ENCODE peak calls at places on chromosomes 6 and 20, in four cellular contexts. One of them, this sample, is unnamed.

GRCh38 chr6:112044856-112045255 is 9.0 kb upstream of the CCN6 start:
- DNase-seq in H1: no peak
- DNase-seq in A549: no peak
- DNase-seq in K562: no peak
- DNase-seq in this sample: no peak

GRCh38 chr6:149820506-149820905 is 43.7 kb downstream of the LRP11 start:
- DNase-seq in H1: no peak
- DNase-seq in A549: no peak
- DNase-seq in K562: peak; percentile 48
- DNase-seq in this sample: no peak

GRCh38 chr6:26309731-26310142 is 55.3 kb upstream of the BTN3A2 start:
- DNase-seq in H1: no peak
- DNase-seq in A549: no peak
- DNase-seq in K562: peak; percentile 41
- DNase-seq in this sample: peak; percentile 76

GRCh38 chr6:101163611-101164010 is 229.9 kb upstream of the GRIK2 start:
- DNase-seq in H1: no peak
- DNase-seq in A549: no peak
- DNase-seq in K562: no peak
- DNase-seq in this sample: no peak

GRCh38 chr6:143408151-143408786 is 42.2 kb downstream of the ADAT2 start:
- DNase-seq in H1: no peak
- DNase-seq in A549: no peak
- DNase-seq in K562: no peak
- DNase-seq in this sample: no peak

GRCh38 chr20:35269055-35269781 is 8.7 kb downstream of the MMP24OS start:
- DNase-seq in H1: peak; percentile 93
- DNase-seq in A549: peak; percentile 76
- DNase-seq in K562: peak; percentile 81
- DNase-seq in this sample: peak; percentile 77

GRCh38 chr6:147567141-147567805 is 58.8 kb downstream of the SAMD5 start:
- DNase-seq in H1: no peak
- DNase-seq in A549: no peak
- DNase-seq in K562: no peak
- DNase-seq in this sample: no peak

GRCh38 chr20:23136893-23137745 is 51.0 kb upstream of the CD93 start:
- DNase-seq in H1: no peak
- DNase-seq in A549: no peak
- DNase-seq in K562: peak; percentile 75
- DNase-seq in this sample: no peak

GRCh38 chr6:156662025-156662445 is 115.1 kb upstream of the ARID1B start:
- DNase-seq in H1: peak; percentile 88
- DNase-seq in A549: peak; percentile 61
- DNase-seq in K562: peak; percentile 86
- DNase-seq in this sample: peak; percentile 50

GRCh38 chr20:2299301-2299700 is 3.5 kb downstream of the TGM3 start:
- DNase-seq in H1: no peak
- DNase-seq in A549: no peak
- DNase-seq in K562: no peak
- DNase-seq in this sample: no peak

GRCh38 chr6:146090474-146090873 is 61.6 kb downstream of the GRM1 start:
- DNase-seq in H1: no peak
- DNase-seq in A549: no peak
- DNase-seq in K562: no peak
- DNase-seq in this sample: no peak

GRCh38 chr20:7912551-7912950 is 27.7 kb downstream of the HAO1 start:
- DNase-seq in H1: no peak
- DNase-seq in A549: no peak
- DNase-seq in K562: no peak
- DNase-seq in this sample: no peak

GRCh38 chr6:41878246-41878645 is 16.9 kb downstream of the USP49 start:
- DNase-seq in H1: no peak
- DNase-seq in A549: no peak
- DNase-seq in K562: no peak
- DNase-seq in this sample: no peak

GRCh38 chr6:76555090-76555489 is 482.6 kb upstream of the IMPG1 start:
- DNase-seq in H1: no peak
- DNase-seq in A549: no peak
- DNase-seq in K562: no peak
- DNase-seq in this sample: no peak

GRCh38 chr6:1439349-1439748 is 50.0 kb downstream of the FOXF2 start:
- DNase-seq in H1: no peak
- DNase-seq in A549: no peak
- DNase-seq in K562: no peak
- DNase-seq in this sample: no peak

GRCh38 chr6:166616261-166617226 is 10.5 kb downstream of the RPS6KA2 start:
- DNase-seq in H1: no peak
- DNase-seq in A549: no peak
- DNase-seq in K562: no peak
- DNase-seq in this sample: no peak

GRCh38 chr6:91105532-91105931 is 518.7 kb upstream of the MAP3K7 start:
- DNase-seq in H1: no peak
- DNase-seq in A549: no peak
- DNase-seq in K562: no peak
- DNase-seq in this sample: no peak

GRCh38 chr20:50400705-50401045 is 109.5 kb upstream of the PTPN1 start:
- DNase-seq in H1: no peak
- DNase-seq in A549: no peak
- DNase-seq in K562: no peak
- DNase-seq in this sample: no peak

GRCh38 chr20:5282561-5282960 is 34.2 kb downstream of the PROKR2 start:
- DNase-seq in H1: no peak
- DNase-seq in A549: no peak
- DNase-seq in K562: no peak
- DNase-seq in this sample: no peak

GRCh38 chr6:127811939-127812338 is 88.9 kb downstream of the THEMIS start:
- DNase-seq in H1: no peak
- DNase-seq in A549: no peak
- DNase-seq in K562: no peak
- DNase-seq in this sample: no peak

GRCh38 chr20:43409041-43409913 is 48.4 kb upstream of the SRSF6 start:
- DNase-seq in H1: peak; percentile 63
- DNase-seq in A549: no peak
- DNase-seq in K562: peak; percentile 26
- DNase-seq in this sample: peak; percentile 50

GRCh38 chr20:34396408-34396807 is 33.3 kb downstream of the ITCH start:
- DNase-seq in H1: no peak
- DNase-seq in A549: no peak
- DNase-seq in K562: no peak
- DNase-seq in this sample: no peak

GRCh38 chr6:87066449-87067288 is 28.2 kb downstream of the CGA start:
- DNase-seq in H1: no peak
- DNase-seq in A549: peak; percentile 28
- DNase-seq in K562: peak; percentile 31
- DNase-seq in this sample: peak; percentile 51

GRCh38 chr6:10756085-10756484 is 8.5 kb downstream of the TMEM14B start:
- DNase-seq in H1: no peak
- DNase-seq in A549: no peak
- DNase-seq in K562: no peak
- DNase-seq in this sample: no peak

GRCh38 chr6:6611486-6611885 is 23.0 kb downstream of the LY86 start:
- DNase-seq in H1: no peak
- DNase-seq in A549: no peak
- DNase-seq in K562: no peak
- DNase-seq in this sample: no peak

GRCh38 chr20:47256665-47257236 is 99.7 kb downstream of the ZMYND8 start:
- DNase-seq in H1: no peak
- DNase-seq in A549: no peak
- DNase-seq in K562: no peak
- DNase-seq in this sample: no peak

GRCh38 chr20:25484911-25485511 is 77.5 kb downstream of the GINS1 start:
- DNase-seq in H1: no peak
- DNase-seq in A549: no peak
- DNase-seq in K562: no peak
- DNase-seq in this sample: no peak

DNA sequence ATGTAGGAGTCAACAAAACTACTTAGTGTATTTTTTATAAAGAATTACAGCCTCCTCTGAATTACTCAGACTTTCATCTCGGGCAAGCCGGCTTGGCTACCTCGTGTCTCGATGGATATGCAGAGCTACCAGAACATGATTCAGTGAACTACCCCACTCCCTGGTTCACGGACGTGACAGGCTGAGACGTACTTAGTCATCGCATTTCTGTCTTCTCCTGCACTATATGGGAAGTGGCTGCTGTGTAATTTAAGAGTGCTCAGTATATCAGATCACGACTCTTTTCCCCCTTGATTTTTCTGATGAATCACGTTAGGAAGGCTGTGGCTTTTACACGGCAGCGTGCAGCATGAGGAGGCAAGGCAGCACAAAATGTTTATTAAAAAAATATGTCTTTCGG is 302.7 kb upstream of the ZFP64 start:
- DNase-seq in H1: no peak
- DNase-seq in A549: no peak
- DNase-seq in K562: no peak
- DNase-seq in this sample: no peak
- TF ChIP-seq RNF2 in H1: no peak
- TF ChIP-seq RNF2 in A549: no peak
- TF ChIP-seq RNF2 in K562: no peak
- TF ChIP-seq RNF2 in this sample: no peak

GRCh38 chr6:3791526-3792212 is 40.2 kb upstream of the PXDC1 start:
- DNase-seq in H1: no peak
- DNase-seq in A549: no peak
- DNase-seq in K562: no peak
- DNase-seq in this sample: no peak

GRCh38 chr6:3788408-3789017 is 37.0 kb upstream of the PXDC1 start:
- DNase-seq in H1: no peak
- DNase-seq in A549: no peak
- DNase-seq in K562: no peak
- DNase-seq in this sample: peak; percentile 79

GRCh38 chr6:3786131-3786530 is 34.6 kb upstream of the PXDC1 start:
- DNase-seq in H1: no peak
- DNase-seq in A549: no peak
- DNase-seq in K562: no peak
- DNase-seq in this sample: no peak

GRCh38 chr6:3789896-3790558 is 38.5 kb upstream of the PXDC1 start:
- DNase-seq in H1: no peak
- DNase-seq in A549: no peak
- DNase-seq in K562: no peak
- DNase-seq in this sample: peak; percentile 74

GRCh38 chr6:3789018-3789895 is 37.7 kb upstream of the PXDC1 start:
- DNase-seq in H1: no peak
- DNase-seq in A549: no peak
- DNase-seq in K562: no peak
- DNase-seq in this sample: peak; percentile 100
- TF ChIP-seq RNF2 in H1: no peak
- TF ChIP-seq RNF2 in A549: no peak
- TF ChIP-seq RNF2 in K562: no peak
- TF ChIP-seq RNF2 in this sample: no peak

DNA sequence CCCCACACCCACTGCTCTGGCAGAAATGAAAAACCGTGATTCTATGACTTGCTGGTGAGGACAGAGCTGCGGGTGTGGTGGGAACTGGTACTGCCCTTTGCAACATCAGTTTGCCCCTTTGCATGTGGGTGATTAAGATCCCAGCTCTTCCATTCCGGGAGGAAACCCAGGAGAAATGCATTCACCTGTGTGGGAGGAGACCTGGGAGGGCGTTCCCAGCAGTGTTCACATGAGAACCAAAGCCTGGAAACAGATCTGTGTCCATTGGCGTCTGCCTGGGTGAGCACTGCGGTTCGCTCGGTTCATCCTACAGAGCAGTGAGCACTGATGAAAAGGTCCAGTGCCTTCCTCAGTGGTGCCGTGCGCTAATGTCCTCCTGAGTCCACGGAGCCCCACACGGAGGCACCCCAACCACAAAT is 89.7 kb downstream of the SMOC2 start:
- DNase-seq in H1: no peak
- DNase-seq in A549: no peak
- DNase-seq in K562: no peak
- DNase-seq in this sample: no peak
- TF ChIP-seq RNF2 in H1: no peak
- TF ChIP-seq RNF2 in A549: no peak
- TF ChIP-seq RNF2 in K562: no peak
- TF ChIP-seq RNF2 in this sample: no peak

GRCh38 chr6:37371158-37372083 is 17.6 kb downstream of the RNF8 start:
- DNase-seq in H1: no peak
- DNase-seq in A549: no peak
- DNase-seq in K562: no peak
- DNase-seq in this sample: no peak
- TF ChIP-seq RNF2 in H1: no peak
- TF ChIP-seq RNF2 in A549: no peak
- TF ChIP-seq RNF2 in K562: no peak
- TF ChIP-seq RNF2 in this sample: no peak

DNA sequence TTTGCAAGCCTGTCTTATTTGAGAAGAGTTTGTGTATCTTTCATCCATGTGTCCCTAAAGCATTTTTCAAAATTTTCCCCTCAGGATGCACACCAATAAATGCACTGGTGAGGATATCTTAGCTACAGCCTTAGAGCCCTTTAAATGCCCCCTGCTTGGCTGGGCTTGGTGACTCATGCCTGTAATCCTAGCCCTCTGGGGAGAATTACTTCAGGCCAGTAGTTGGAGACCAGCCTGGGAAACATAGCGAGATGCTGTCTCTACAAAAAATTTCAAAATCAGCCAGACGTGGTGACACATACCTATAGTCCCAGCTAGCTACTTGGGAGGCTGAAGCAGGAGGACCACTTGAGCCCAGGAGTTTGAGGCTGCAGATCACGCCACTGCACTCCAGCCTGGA is 33.8 kb upstream of the PLCB4 start:
- DNase-seq in H1: no peak
- DNase-seq in A549: no peak
- DNase-seq in K562: no peak
- DNase-seq in this sample: no peak
- TF ChIP-seq RNF2 in H1: no peak
- TF ChIP-seq RNF2 in A549: no peak
- TF ChIP-seq RNF2 in K562: no peak
- TF ChIP-seq RNF2 in this sample: no peak

GRCh38 chr6:110826236-110827129 is 11.2 kb upstream of the CDK19 start:
- DNase-seq in H1: no peak
- DNase-seq in A549: no peak
- DNase-seq in K562: no peak
- DNase-seq in this sample: no peak

GRCh38 chr6:110816677-110817076 is 1.4 kb upstream of the CDK19 start:
- DNase-seq in H1: no peak
- DNase-seq in A549: no peak
- DNase-seq in K562: no peak
- DNase-seq in this sample: no peak

DNA sequence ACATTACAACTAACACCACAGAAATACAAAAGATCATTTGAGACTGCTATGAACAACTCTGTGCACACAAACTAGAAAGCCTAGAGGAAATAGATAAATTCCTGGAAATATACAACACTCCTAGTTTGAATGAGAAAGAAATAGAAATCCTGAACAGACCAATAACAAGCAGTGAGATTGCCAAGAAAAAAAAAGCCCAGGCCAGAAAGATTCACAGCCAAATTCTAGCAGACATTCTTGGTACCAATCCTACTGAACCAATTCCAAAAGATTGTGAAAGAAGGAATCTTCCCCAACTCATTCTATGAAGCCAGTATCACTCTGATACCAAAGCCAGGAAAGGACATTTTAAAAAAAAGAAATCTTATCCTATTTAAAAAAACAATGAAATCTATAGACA is 7.0 kb upstream of the CDK19 start:
- DNase-seq in H1: no peak
- DNase-seq in A549: no peak
- DNase-seq in K562: no peak
- DNase-seq in this sample: no peak
- TF ChIP-seq RNF2 in H1: no peak
- TF ChIP-seq RNF2 in A549: no peak
- TF ChIP-seq RNF2 in K562: no peak
- TF ChIP-seq RNF2 in this sample: no peak

GRCh38 chr6:46186583-46186982 is 15.8 kb upstream of the ENPP5 start:
- DNase-seq in H1: no peak
- DNase-seq in A549: no peak
- DNase-seq in K562: no peak
- DNase-seq in this sample: no peak
- TF ChIP-seq RNF2 in H1: no peak
- TF ChIP-seq RNF2 in A549: no peak
- TF ChIP-seq RNF2 in K562: no peak
- TF ChIP-seq RNF2 in this sample: no peak